ENCODE peak calls at places on chromosomes 16 and 17, in five cellular contexts. Q is prostate gland, P is cardiac muscle cell, D is dorsolateral prefrontal cortex, F is AG09309. S is an unnamed sample.

GRCh38 chr16:89711601-89712475 is 8.9 kb downstream of the VPS9D1 start:
- DNase-seq in Q (peak), P (peak), D (no peak), F (no peak), S (peak)

GRCh38 chr17:7572588-7573323 is 6.7 kb upstream of the CD68 start:
- DNase-seq in Q (peak), P (peak), D (peak), F (peak), S (peak)

GRCh38 chr16:81738831-81739496 is 40.1 kb upstream of the PLCG2 start:
- DNase-seq in Q (no peak), P (no peak), D (no peak), F (no peak), S (peak)

GRCh38 chr17:41559548-41559947 is 12.3 kb downstream of the KRT9 start:
- DNase-seq in Q (no peak), P (no peak), D (no peak), F (no peak), S (no peak)

GRCh38 chr16:61887903-61888302 is 148.3 kb downstream of the CDH8 start:
- DNase-seq in Q (no peak), P (peak), D (no peak), F (peak), S (no peak)

GRCh38 chr17:52986056-52986662 is 827.6 kb upstream of the CA10 start:
- DNase-seq in Q (no peak), P (no peak), D (no peak), F (no peak), S (no peak)

GRCh38 chr16:88921603-88921995 is 55.1 kb upstream of the PABPN1L start:
- DNase-seq in Q (no peak), P (no peak), D (no peak), F (no peak), S (no peak)

GRCh38 chr16:70646260-70647241 is at the start of gene IL34:
- DNase-seq in Q (no peak), P (no peak), D (no peak), F (no peak), S (no peak)

GRCh38 chr16:3400446-3400778 is 392 bp downstream of the ZSCAN32 start:
- DNase-seq in Q (no peak), P (no peak), D (no peak), F (no peak), S (no peak)

GRCh38 chr17:82520041-82520910 is 744 bp downstream of the FOXK2 start:
- DNase-seq in Q (no peak), P (peak), D (no peak), F (no peak), S (peak)

GRCh38 chr17:58414596-58414997 is 2.7 kb downstream of the RNF43 start:
- DNase-seq in Q (no peak), P (no peak), D (no peak), F (no peak), S (no peak)

GRCh38 chr16:55146939-55147338 is 177.1 kb upstream of the IRX6 start:
- DNase-seq in Q (no peak), P (peak), D (no peak), F (no peak), S (no peak)
- TF ChIP-seq CTCF in Q (no peak), P (no peak), D (no peak), F (no peak), S (no peak)

GRCh38 chr16:11968577-11968976 is 3.6 kb downstream of the TNFRSF17 start:
- DNase-seq in Q (no peak), P (no peak), D (no peak), F (no peak), S (no peak)

GRCh38 chr16:11966173-11966572 is 1.2 kb downstream of the TNFRSF17 start:
- DNase-seq in Q (no peak), P (no peak), D (no peak), F (no peak), S (peak)

GRCh38 chr16:11963706-11964105 is 1.3 kb upstream of the TNFRSF17 start:
- DNase-seq in Q (no peak), P (no peak), D (no peak), F (no peak), S (no peak)

GRCh38 chr16:11967195-11967911 is 2.3 kb downstream of the TNFRSF17 start:
- DNase-seq in Q (no peak), P (no peak), D (no peak), F (no peak), S (no peak)

GRCh38 chr16:11964761-11965539 is at the start of gene TNFRSF17:
- DNase-seq in Q (no peak), P (no peak), D (no peak), F (no peak), S (peak)
- TF ChIP-seq CTCF in Q (no peak), P (no peak), D (no peak), F (no peak), S (no peak)

DNA sequence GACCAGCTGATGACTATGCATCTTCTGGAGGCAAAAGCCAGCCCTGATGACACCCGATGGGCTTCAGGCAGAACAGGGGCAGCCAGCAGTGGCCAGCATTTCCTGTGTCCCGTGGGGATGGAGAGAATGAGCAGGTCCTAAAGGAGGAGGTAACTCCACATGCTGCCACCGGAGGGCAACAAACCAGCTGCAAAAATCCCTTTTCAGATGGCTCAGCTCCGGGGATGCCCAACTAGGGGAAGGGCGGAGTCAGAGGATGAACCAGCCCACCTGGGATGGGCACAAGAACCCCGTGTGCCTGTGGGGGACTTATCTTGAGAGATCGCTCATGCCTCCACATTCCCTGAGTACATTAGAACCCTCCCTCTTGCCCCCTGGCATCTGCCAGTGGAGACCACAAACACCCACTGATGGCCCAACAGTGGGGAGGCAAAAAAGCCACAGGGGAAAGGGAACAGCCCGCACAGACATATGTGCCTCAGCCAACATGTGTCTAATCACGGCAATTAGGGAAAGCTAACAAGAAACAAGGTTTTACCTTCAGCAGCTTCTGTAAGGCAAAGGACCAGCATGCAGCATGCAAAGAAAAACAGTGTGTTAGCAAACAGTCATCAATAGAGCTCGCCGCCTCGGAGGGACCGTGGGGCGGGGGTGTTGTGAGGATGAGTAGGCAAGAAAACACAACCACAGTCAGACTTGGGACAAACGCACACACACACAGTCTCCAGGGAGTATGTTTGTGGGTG is 64.1 kb downstream of the MYO18A start:
- DNase-seq in Q (no peak), P (peak), D (no peak), F (no peak), S (peak)
- TF ChIP-seq CTCF in Q (no peak), P (peak), D (peak), F (peak), S (peak)

DNA sequence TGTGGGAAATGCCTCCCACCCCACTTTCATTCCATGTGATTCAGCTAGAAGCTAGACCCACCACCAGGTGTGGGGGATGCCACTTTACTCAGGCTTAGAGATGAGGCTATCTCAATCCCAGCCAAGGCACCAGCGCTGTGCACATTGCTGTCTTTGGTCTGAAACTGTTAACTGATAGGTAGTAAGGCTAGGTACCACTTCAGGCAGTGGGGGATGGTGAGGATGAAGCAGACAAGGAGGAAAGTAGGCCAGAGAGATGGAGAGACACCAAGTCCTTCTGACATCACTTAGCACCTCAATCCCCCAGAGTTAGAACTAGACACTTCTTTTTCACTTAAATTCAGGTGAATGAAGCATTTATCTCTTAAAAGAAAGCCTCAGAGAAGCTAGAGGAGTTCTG is 35.8 kb downstream of the ADAMTS18 start:
- DNase-seq in Q (no peak), P (no peak), D (no peak), F (no peak), S (no peak)
- TF ChIP-seq CTCF in Q (no peak), P (no peak), D (no peak), F (no peak), S (no peak)

DNA sequence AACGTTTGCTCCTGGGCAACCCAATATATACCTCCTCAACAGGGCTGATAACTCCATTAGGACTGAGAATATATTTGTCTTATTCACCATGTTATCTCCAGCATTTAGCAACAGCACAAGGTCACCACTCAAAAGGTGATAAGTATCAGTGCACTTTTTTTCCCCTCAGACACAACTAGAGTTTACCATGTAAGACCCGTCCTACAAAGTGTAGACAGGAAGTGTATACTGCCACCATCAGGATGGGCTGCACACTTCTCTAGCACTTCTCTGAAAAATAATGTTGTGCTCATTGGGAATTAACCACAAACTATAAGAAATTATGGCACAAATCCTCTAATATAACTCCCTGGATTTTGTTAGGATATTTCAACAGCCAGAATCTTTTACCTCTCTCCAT is 5.7 kb upstream of the VAT1L start:
- DNase-seq in Q (no peak), P (no peak), D (no peak), F (no peak), S (no peak)
- TF ChIP-seq CTCF in Q (no peak), P (peak), D (peak), F (peak), S (peak)

GRCh38 chr16:86625029-86625428 is 46.7 kb downstream of the FOXL1 start:
- DNase-seq in Q (peak), P (no peak), D (no peak), F (no peak), S (no peak)
- TF ChIP-seq CTCF in Q (no peak), P (no peak), D (no peak), F (no peak), S (no peak)

DNA sequence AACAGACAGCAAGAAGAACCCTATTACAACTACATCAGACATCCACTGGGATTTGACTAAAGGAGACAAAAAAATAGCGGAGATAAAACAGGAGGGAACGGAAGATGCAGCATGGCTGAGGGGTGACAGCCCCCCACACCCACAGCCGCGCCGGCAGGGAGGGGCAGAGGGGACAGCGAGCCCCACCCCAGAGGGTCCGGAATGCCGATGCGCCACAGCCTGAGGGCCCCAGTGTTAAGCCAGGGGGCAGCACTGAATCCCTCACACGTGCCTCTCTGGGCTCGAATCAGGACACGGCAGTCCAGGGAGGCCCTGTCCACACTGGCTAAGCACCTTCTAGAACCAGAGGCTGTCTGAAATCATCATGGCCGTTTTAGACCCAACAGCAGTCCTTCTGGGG is 18.8 kb downstream of the MAP1LC3B start:
- DNase-seq in Q (no peak), P (no peak), D (peak), F (no peak), S (no peak)
- TF ChIP-seq CTCF in Q (no peak), P (no peak), D (no peak), F (no peak), S (no peak)